ENCODE peak calls at places on chromosomes 3 and 15, in eight cellular contexts. One of them, this sample, is unnamed.

GRCh38 chr3:181707980-181708379 is 3.7 kb upstream of the SOX2 start:
- DNase-seq in naive thymus-derived CD8-positive, alpha-beta T cell: no peak
- DNase-seq in GM03348: no peak
- DNase-seq in psoas muscle: no peak
- DNase-seq in fibroblast of pulmonary artery: no peak
- DNase-seq in AG09309: no peak
- DNase-seq in substantia nigra: no peak
- DNase-seq in caudate nucleus: no peak
- DNase-seq in this sample: no peak

GRCh38 chr15:39946862-39947261 is 12.9 kb downstream of the EIF2AK4 start:
- DNase-seq in naive thymus-derived CD8-positive, alpha-beta T cell: no peak
- DNase-seq in GM03348: peak; percentile 12
- DNase-seq in psoas muscle: no peak
- DNase-seq in fibroblast of pulmonary artery: peak; percentile 19
- DNase-seq in AG09309: no peak
- DNase-seq in substantia nigra: no peak
- DNase-seq in caudate nucleus: peak; percentile 13
- DNase-seq in this sample: no peak

GRCh38 chr15:90910441-90911301 is 7.6 kb downstream of the MAN2A2 start:
- DNase-seq in naive thymus-derived CD8-positive, alpha-beta T cell: no peak
- DNase-seq in GM03348: no peak
- DNase-seq in psoas muscle: peak; percentile 53
- DNase-seq in fibroblast of pulmonary artery: no peak
- DNase-seq in AG09309: no peak
- DNase-seq in substantia nigra: no peak
- DNase-seq in caudate nucleus: no peak
- DNase-seq in this sample: no peak

GRCh38 chr3:180693656-180694055 is 14.4 kb upstream of the CCDC39 start:
- DNase-seq in naive thymus-derived CD8-positive, alpha-beta T cell: no peak
- DNase-seq in GM03348: no peak
- DNase-seq in psoas muscle: no peak
- DNase-seq in fibroblast of pulmonary artery: no peak
- DNase-seq in AG09309: no peak
- DNase-seq in substantia nigra: no peak
- DNase-seq in caudate nucleus: no peak
- DNase-seq in this sample: no peak

GRCh38 chr15:64990168-64990470 is 405 bp upstream of the SPG21 start:
- DNase-seq in naive thymus-derived CD8-positive, alpha-beta T cell: no peak
- DNase-seq in GM03348: no peak
- DNase-seq in psoas muscle: no peak
- DNase-seq in fibroblast of pulmonary artery: no peak
- DNase-seq in AG09309: no peak
- DNase-seq in substantia nigra: no peak
- DNase-seq in caudate nucleus: peak; percentile 71
- DNase-seq in this sample: no peak

GRCh38 chr3:112308151-112308911 is 14.3 kb upstream of the SLC9C1 start:
- DNase-seq in naive thymus-derived CD8-positive, alpha-beta T cell: no peak
- DNase-seq in GM03348: no peak
- DNase-seq in psoas muscle: no peak
- DNase-seq in fibroblast of pulmonary artery: peak; percentile 83
- DNase-seq in AG09309: no peak
- DNase-seq in substantia nigra: no peak
- DNase-seq in caudate nucleus: no peak
- DNase-seq in this sample: peak; percentile 67

GRCh38 chr3:138363322-138363721 is 14.9 kb downstream of the MRAS start:
- DNase-seq in naive thymus-derived CD8-positive, alpha-beta T cell: no peak
- DNase-seq in GM03348: no peak
- DNase-seq in psoas muscle: no peak
- DNase-seq in fibroblast of pulmonary artery: no peak
- DNase-seq in AG09309: no peak
- DNase-seq in substantia nigra: no peak
- DNase-seq in caudate nucleus: peak; percentile 23
- DNase-seq in this sample: no peak

GRCh38 chr15:89401636-89402252 is 67.1 kb upstream of the POLG start:
- DNase-seq in naive thymus-derived CD8-positive, alpha-beta T cell: no peak
- DNase-seq in GM03348: peak; percentile 33
- DNase-seq in psoas muscle: no peak
- DNase-seq in fibroblast of pulmonary artery: peak; percentile 48
- DNase-seq in AG09309: no peak
- DNase-seq in substantia nigra: no peak
- DNase-seq in caudate nucleus: no peak
- DNase-seq in this sample: no peak

GRCh38 chr3:186354100-186354499 is 7.9 kb downstream of the DGKG start:
- DNase-seq in naive thymus-derived CD8-positive, alpha-beta T cell: no peak
- DNase-seq in GM03348: no peak
- DNase-seq in psoas muscle: no peak
- DNase-seq in fibroblast of pulmonary artery: no peak
- DNase-seq in AG09309: no peak
- DNase-seq in substantia nigra: no peak
- DNase-seq in caudate nucleus: no peak
- DNase-seq in this sample: no peak

GRCh38 chr3:141797167-141797773 is 34.1 kb downstream of the GRK7 start:
- DNase-seq in naive thymus-derived CD8-positive, alpha-beta T cell: no peak
- DNase-seq in GM03348: peak; percentile 71
- DNase-seq in psoas muscle: peak; percentile 80
- DNase-seq in fibroblast of pulmonary artery: peak; percentile 67
- DNase-seq in AG09309: no peak
- DNase-seq in substantia nigra: no peak
- DNase-seq in caudate nucleus: no peak
- DNase-seq in this sample: peak; percentile 59

GRCh38 chr3:34676431-34676830 is 878.0 kb downstream of the PDCD6IP start:
- DNase-seq in naive thymus-derived CD8-positive, alpha-beta T cell: no peak
- DNase-seq in GM03348: no peak
- DNase-seq in psoas muscle: no peak
- DNase-seq in fibroblast of pulmonary artery: peak; percentile 11
- DNase-seq in AG09309: no peak
- DNase-seq in substantia nigra: no peak
- DNase-seq in caudate nucleus: no peak
- DNase-seq in this sample: no peak

GRCh38 chr15:64102497-64102896 is 6.7 kb downstream of the SNX1 start:
- DNase-seq in naive thymus-derived CD8-positive, alpha-beta T cell: no peak
- DNase-seq in GM03348: no peak
- DNase-seq in psoas muscle: no peak
- DNase-seq in fibroblast of pulmonary artery: no peak
- DNase-seq in AG09309: no peak
- DNase-seq in substantia nigra: no peak
- DNase-seq in caudate nucleus: no peak
- DNase-seq in this sample: no peak

GRCh38 chr15:29842290-29842689 is 20.0 kb upstream of the TJP1 start:
- DNase-seq in naive thymus-derived CD8-positive, alpha-beta T cell: no peak
- DNase-seq in GM03348: no peak
- DNase-seq in psoas muscle: no peak
- DNase-seq in fibroblast of pulmonary artery: no peak
- DNase-seq in AG09309: no peak
- DNase-seq in substantia nigra: no peak
- DNase-seq in caudate nucleus: no peak
- DNase-seq in this sample: no peak

GRCh38 chr15:92633418-92633817 is 22.2 kb downstream of the FAM174B start:
- DNase-seq in naive thymus-derived CD8-positive, alpha-beta T cell: no peak
- DNase-seq in GM03348: no peak
- DNase-seq in psoas muscle: no peak
- DNase-seq in fibroblast of pulmonary artery: no peak
- DNase-seq in AG09309: no peak
- DNase-seq in substantia nigra: no peak
- DNase-seq in caudate nucleus: no peak
- DNase-seq in this sample: no peak

GRCh38 chr15:31245756-31246155 is 80.9 kb upstream of the KLF13 start:
- DNase-seq in naive thymus-derived CD8-positive, alpha-beta T cell: no peak
- DNase-seq in GM03348: no peak
- DNase-seq in psoas muscle: no peak
- DNase-seq in fibroblast of pulmonary artery: no peak
- DNase-seq in AG09309: no peak
- DNase-seq in substantia nigra: no peak
- DNase-seq in caudate nucleus: no peak
- DNase-seq in this sample: no peak

GRCh38 chr3:1091276-1091675 is 1.5 kb upstream of the CNTN6 start:
- DNase-seq in naive thymus-derived CD8-positive, alpha-beta T cell: no peak
- DNase-seq in GM03348: no peak
- DNase-seq in psoas muscle: no peak
- DNase-seq in fibroblast of pulmonary artery: no peak
- DNase-seq in AG09309: no peak
- DNase-seq in substantia nigra: no peak
- DNase-seq in caudate nucleus: no peak
- DNase-seq in this sample: no peak

GRCh38 chr15:58182460-58183163 is 44.4 kb downstream of the AQP9 start:
- DNase-seq in naive thymus-derived CD8-positive, alpha-beta T cell: no peak
- DNase-seq in GM03348: peak; percentile 80
- DNase-seq in psoas muscle: peak; percentile 57
- DNase-seq in fibroblast of pulmonary artery: peak; percentile 71
- DNase-seq in AG09309: no peak
- DNase-seq in substantia nigra: peak; percentile 0
- DNase-seq in caudate nucleus: peak; percentile 41
- DNase-seq in this sample: peak; percentile 55

GRCh38 chr15:71747128-71748083 is 62.9 kb upstream of the NR2E3 start:
- DNase-seq in naive thymus-derived CD8-positive, alpha-beta T cell: no peak
- DNase-seq in GM03348: peak; percentile 52
- DNase-seq in psoas muscle: no peak
- DNase-seq in fibroblast of pulmonary artery: peak; percentile 68
- DNase-seq in AG09309: peak; percentile 78
- DNase-seq in substantia nigra: no peak
- DNase-seq in caudate nucleus: no peak
- DNase-seq in this sample: no peak

This sample was measured in testis.